ENCODE peak calls at places on chromosome 14, in four cellular contexts. E is HepG2, J is HCT116, T is K562. Q is an unnamed sample.
A peak's percentile ranks its signal among the peaks of the same experiment; 100 is the strongest.

GRCh38 chr14:97878727-97879126 is 1081.5 kb downstream of the VRK1 start:
- DNase-seq in J (no peak), T (no peak), E (no peak), Q (no peak)

GRCh38 chr14:54665938-54666337 is 99.0 kb downstream of the SAMD4A start:
- DNase-seq in J (no peak), E (no peak), T (no peak), Q (no peak)

GRCh38 chr14:77989441-77989891 is 180.7 kb upstream of the NRXN3 start:
- DNase-seq in E (no peak), T (no peak), J (no peak), Q (no peak)

GRCh38 chr14:29442720-29443119 is 484.9 kb downstream of the PRKD1 start:
- DNase-seq in T (no peak), E (no peak), J (no peak), Q (no peak)

GRCh38 chr14:63725786-63726185 is 2.1 kb downstream of the SGPP1 start:
- DNase-seq in E (no peak), T (no peak), J (no peak), Q (peak; percentile 16)

GRCh38 chr14:61628192-61628591 is 67.1 kb upstream of the HIF1A start:
- DNase-seq in E (no peak), T (no peak), J (no peak), Q (no peak)

GRCh38 chr14:93317836-93318807 is 14.7 kb downstream of the BTBD7 start:
- DNase-seq in E (no peak), T (no peak), J (no peak), Q (no peak)

GRCh38 chr14:49880267-49881064 is 12.4 kb upstream of the ARF6 start:
- DNase-seq in E (no peak), J (no peak), T (no peak), Q (no peak)

GRCh38 chr14:36585100-36585499 is 2.7 kb upstream of the NKX2-8 start:
- DNase-seq in E (peak; percentile 50), T (no peak), J (no peak), Q (no peak)

GRCh38 chr14:25003537-25003936 is 46.4 kb downstream of the STXBP6 start:
- DNase-seq in E (no peak), T (no peak), J (no peak), Q (no peak)

GRCh38 chr14:39174560-39175444 is at the start of gene PNN:
- DNase-seq in E (peak; percentile 100), T (peak; percentile 84), J (peak; percentile 99), Q (peak; percentile 82)

GRCh38 chr14:80638620-80639215 is 302.8 kb downstream of the CEP128 start:
- DNase-seq in E (no peak), T (no peak), J (peak; percentile 12), Q (no peak)

GRCh38 chr14:36521598-36522345 is 1.7 kb upstream of the NKX2-1 start:
- DNase-seq in E (no peak), T (no peak), J (no peak), Q (no peak)

GRCh38 chr14:33657478-33657877 is 293.4 kb downstream of the EGLN3 start:
- DNase-seq in T (no peak), J (no peak), E (no peak), Q (no peak)

GRCh38 chr14:105876158-105876557 is 349.8 kb downstream of the TMEM121 start:
- DNase-seq in T (no peak), E (no peak), J (no peak), Q (no peak)

GRCh38 chr14:29712586-29712985 is 215.1 kb downstream of the PRKD1 start:
- DNase-seq in E (no peak), J (no peak), T (no peak), Q (no peak)

GRCh38 chr14:105065280-105066228 is at the start of gene GPR132:
- DNase-seq in T (no peak), J (no peak), E (no peak), Q (no peak)

GRCh38 chr14:38419579-38419978 is 163.7 kb upstream of the CLEC14A start:
- DNase-seq in T (no peak), J (no peak), E (no peak), Q (no peak)

GRCh38 chr14:77490347-77490986 is 8.1 kb downstream of the ISM2 start:
- DNase-seq in J (no peak), T (no peak), E (no peak), Q (no peak)

GRCh38 chr14:85532981-85533820 is 3.3 kb downstream of the FLRT2 start:
- DNase-seq in E (no peak), T (no peak), J (no peak), Q (peak; percentile 19)

GRCh38 chr14:77849711-77850110 is 49.8 kb downstream of the ADCK1 start:
- DNase-seq in T (no peak), J (peak; percentile 29), E (no peak), Q (no peak)

GRCh38 chr14:31241450-31242114 is 34.0 kb upstream of the HECTD1 start:
- DNase-seq in E (no peak), T (no peak), J (no peak), Q (no peak)

GRCh38 chr14:99248761-99249171 is 23.2 kb downstream of the BCL11B start:
- DNase-seq in J (no peak), E (no peak), T (no peak), Q (no peak)

GRCh38 chr14:54317396-54317795 is 79.4 kb upstream of the CDKN3 start:
- DNase-seq in E (no peak), J (no peak), T (no peak), Q (no peak)

GRCh38 chr14:21486640-21487087 is 9.7 kb downstream of the TOX4 start:
- DNase-seq in E (no peak), T (no peak), J (no peak), Q (no peak)

GRCh38 chr14:71714225-71714624 is 218.0 kb upstream of the RGS6 start:
- DNase-seq in E (no peak), T (no peak), J (no peak), Q (no peak)

GRCh38 chr14:45838597-45838996 is 585.6 kb upstream of the MIS18BP1 start:
- DNase-seq in J (no peak), E (no peak), T (no peak), Q (no peak)

GRCh38 chr14:105853907-105854599 is 327.7 kb downstream of the TMEM121 start:
- DNase-seq in J (no peak), T (no peak), E (no peak), Q (no peak)

GRCh38 chr14:105011312-105011990 is 9.4 kb downstream of the CDCA4 start:
- DNase-seq in T (no peak), E (no peak), J (no peak), Q (no peak)

GRCh38 chr14:64841121-64841611 is 38.5 kb downstream of the SPTB start:
- DNase-seq in J (peak; percentile 56), E (peak; percentile 51), T (peak; percentile 63), Q (no peak)
- TF ChIP-seq CTCF in J (peak; percentile 30), E (peak; percentile 44), T (peak; percentile 61), Q (peak; percentile 66)

GRCh38 chr14:34713122-34713680 is 1.2 kb downstream of the CFL2 start:
- DNase-seq in T (peak; percentile 29), E (no peak), J (no peak), Q (no peak)

GRCh38 chr14:34711169-34711568 is 3.2 kb downstream of the CFL2 start:
- DNase-seq in E (no peak), T (no peak), J (no peak), Q (peak; percentile 59)

GRCh38 chr14:34711808-34712712 is 2.3 kb downstream of the CFL2 start:
- DNase-seq in T (no peak), J (no peak), E (no peak), Q (no peak)

GRCh38 chr14:34710006-34710405 is 4.4 kb downstream of the CFL2 start:
- DNase-seq in J (no peak), E (no peak), T (no peak), Q (no peak)

GRCh38 chr14:34710744-34711143 is 3.6 kb downstream of the CFL2 start:
- DNase-seq in J (no peak), E (no peak), T (no peak), Q (no peak)
- TF ChIP-seq ELF1 in J (no peak), E (no peak), T (no peak), Q (peak; percentile 11)

GRCh38 chr14:75294649-75295033 is 16.0 kb downstream of the FOS start:
- DNase-seq in J (no peak), T (no peak), E (no peak), Q (peak; percentile 66)
- TF ChIP-seq CTCF in J (no peak), T (no peak), E (peak; percentile 12), Q (peak; percentile 37)

GRCh38 chr14:90784621-90785270 is 31.5 kb downstream of the TTC7B start:
- DNase-seq in T (no peak), E (no peak), J (no peak), Q (no peak)

GRCh38 chr14:90785876-90786450 is 30.3 kb downstream of the TTC7B start:
- DNase-seq in T (no peak), E (no peak), J (no peak), Q (no peak)

GRCh38 chr14:90788031-90788430 is 28.2 kb downstream of the TTC7B start:
- DNase-seq in E (peak; percentile 20), T (no peak), J (no peak), Q (no peak)

GRCh38 chr14:90783344-90783743 is 32.9 kb downstream of the TTC7B start:
- DNase-seq in J (no peak), E (no peak), T (no peak), Q (no peak)

GRCh38 chr14:90785474-90785873 is 30.8 kb downstream of the TTC7B start:
- DNase-seq in J (peak; percentile 12), E (no peak), T (no peak), Q (no peak)
- TF ChIP-seq ELF1 in J (no peak), E (no peak), T (no peak), Q (no peak)

DNA sequence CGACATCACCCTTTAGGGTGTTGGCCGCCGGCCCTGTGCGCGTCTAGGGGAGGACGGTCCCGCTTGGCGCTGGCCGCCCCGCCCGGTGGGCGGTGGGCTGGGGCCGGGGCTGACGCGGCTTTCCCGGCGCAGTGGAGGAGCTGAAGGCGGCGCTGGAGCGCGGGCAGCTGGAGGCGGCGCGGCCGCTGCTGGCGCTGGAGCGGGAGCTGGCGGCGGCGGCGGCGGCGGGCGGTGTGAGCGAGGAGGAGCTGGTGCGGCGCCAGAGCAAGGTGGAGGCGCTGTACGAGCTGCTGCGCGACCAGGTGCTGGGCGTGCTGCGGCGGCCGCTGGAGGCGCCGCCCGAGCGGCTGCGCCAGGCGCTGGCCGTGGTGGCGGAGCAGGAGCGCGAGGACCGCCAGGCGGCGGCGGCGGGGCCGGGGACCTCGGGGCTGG is 3.6 kb downstream of the TNFAIP2 start:
- DNase-seq in E (peak; percentile 63), J (no peak), T (no peak), Q (peak; percentile 89)
- TF ChIP-seq CTCF in E (peak; percentile 60), J (no peak), T (no peak), Q (peak; percentile 15)

GRCh38 chr14:59541731-59542130 is 34.9 kb downstream of the CCDC175 start:
- DNase-seq in E (no peak), J (no peak), T (no peak), Q (no peak)

GRCh38 chr14:59543873-59544272 is 32.7 kb downstream of the CCDC175 start:
- DNase-seq in J (no peak), T (no peak), E (no peak), Q (no peak)

GRCh38 chr14:59537476-59537875 is 39.1 kb downstream of the CCDC175 start:
- DNase-seq in E (no peak), T (no peak), J (no peak), Q (no peak)

GRCh38 chr14:59540852-59541251 is 35.8 kb downstream of the CCDC175 start:
- DNase-seq in J (no peak), E (no peak), T (no peak), Q (no peak)
- TF ChIP-seq ELF1 in J (no peak), E (no peak), T (no peak), Q (no peak)

GRCh38 chr14:89537911-89538310 is 120.9 kb upstream of the FOXN3 start:
- DNase-seq in T (no peak), E (no peak), J (no peak), Q (no peak)
- TF ChIP-seq CTCF in T (no peak), E (no peak), J (no peak), Q (peak; percentile 20)

GRCh38 chr14:68977741-68978549 is 1.2 kb downstream of the ACTN1 start:
- DNase-seq in T (peak; percentile 57), E (no peak), J (no peak), Q (peak; percentile 82)
- TF ChIP-seq ELF1 in T (no peak), E (no peak), J (no peak), Q (peak; percentile 37)